ENCODE peak calls at places on chromosomes 6 and 20, in eight cellular contexts. One of them, this sample, is unnamed.

GRCh38 chr6:81171991-81172740 is 580.3 kb downstream of the TENT5A start:
- DNase-seq in upper lobe of left lung: no peak
- DNase-seq in cardiac fibroblast: peak
- DNase-seq in OCI-LY7: no peak
- DNase-seq in A673: no peak
- DNase-seq in fibroblast of villous mesenchyme: peak
- DNase-seq in neural progenitor cell: no peak
- DNase-seq in IMR-90: peak
- DNase-seq in this sample: no peak

GRCh38 chr6:110876170-110876773 is 1.7 kb downstream of the AMD1 start:
- DNase-seq in upper lobe of left lung: peak
- DNase-seq in cardiac fibroblast: peak
- DNase-seq in OCI-LY7: peak
- DNase-seq in A673: peak
- DNase-seq in fibroblast of villous mesenchyme: peak
- DNase-seq in neural progenitor cell: peak
- DNase-seq in IMR-90: peak
- DNase-seq in this sample: peak

GRCh38 chr6:36024154-36024760 is at the start of gene SLC26A8:
- DNase-seq in upper lobe of left lung: peak
- DNase-seq in cardiac fibroblast: no peak
- DNase-seq in OCI-LY7: no peak
- DNase-seq in A673: no peak
- DNase-seq in fibroblast of villous mesenchyme: no peak
- DNase-seq in neural progenitor cell: peak
- DNase-seq in IMR-90: no peak
- DNase-seq in this sample: no peak

GRCh38 chr6:7058250-7058923 is 49.4 kb upstream of the RREB1 start:
- DNase-seq in upper lobe of left lung: no peak
- DNase-seq in cardiac fibroblast: peak
- DNase-seq in OCI-LY7: no peak
- DNase-seq in A673: peak
- DNase-seq in fibroblast of villous mesenchyme: peak
- DNase-seq in neural progenitor cell: no peak
- DNase-seq in IMR-90: peak
- DNase-seq in this sample: peak

GRCh38 chr20:8757146-8757545 is 311.7 kb upstream of the PLCB4 start:
- DNase-seq in upper lobe of left lung: no peak
- DNase-seq in cardiac fibroblast: peak
- DNase-seq in OCI-LY7: no peak
- DNase-seq in A673: peak
- DNase-seq in fibroblast of villous mesenchyme: peak
- DNase-seq in neural progenitor cell: no peak
- DNase-seq in IMR-90: peak
- DNase-seq in this sample: no peak

GRCh38 chr20:47310729-47311128 is 45.8 kb downstream of the ZMYND8 start:
- DNase-seq in upper lobe of left lung: no peak
- DNase-seq in cardiac fibroblast: no peak
- DNase-seq in OCI-LY7: no peak
- DNase-seq in A673: no peak
- DNase-seq in fibroblast of villous mesenchyme: no peak
- DNase-seq in neural progenitor cell: no peak
- DNase-seq in IMR-90: no peak
- DNase-seq in this sample: no peak

GRCh38 chr20:4545526-4545925 is 176.2 kb upstream of the PRND start:
- DNase-seq in upper lobe of left lung: no peak
- DNase-seq in cardiac fibroblast: peak
- DNase-seq in OCI-LY7: no peak
- DNase-seq in A673: no peak
- DNase-seq in fibroblast of villous mesenchyme: no peak
- DNase-seq in neural progenitor cell: no peak
- DNase-seq in IMR-90: peak
- DNase-seq in this sample: no peak

GRCh38 chr6:149990672-149991402 is 27.1 kb downstream of the ULBP1 start:
- DNase-seq in upper lobe of left lung: peak
- DNase-seq in cardiac fibroblast: no peak
- DNase-seq in OCI-LY7: peak
- DNase-seq in A673: peak
- DNase-seq in fibroblast of villous mesenchyme: no peak
- DNase-seq in neural progenitor cell: peak
- DNase-seq in IMR-90: no peak
- DNase-seq in this sample: peak

GRCh38 chr6:52543729-52544324 is 33.0 kb downstream of the TRAM2 start:
- DNase-seq in upper lobe of left lung: no peak
- DNase-seq in cardiac fibroblast: peak
- DNase-seq in OCI-LY7: no peak
- DNase-seq in A673: peak
- DNase-seq in fibroblast of villous mesenchyme: peak
- DNase-seq in neural progenitor cell: no peak
- DNase-seq in IMR-90: peak
- DNase-seq in this sample: no peak

GRCh38 chr6:119390276-119390793 is 40.8 kb upstream of the MAN1A1 start:
- DNase-seq in upper lobe of left lung: no peak
- DNase-seq in cardiac fibroblast: peak
- DNase-seq in OCI-LY7: no peak
- DNase-seq in A673: no peak
- DNase-seq in fibroblast of villous mesenchyme: no peak
- DNase-seq in neural progenitor cell: no peak
- DNase-seq in IMR-90: no peak
- DNase-seq in this sample: no peak

GRCh38 chr6:75409286-75409685 is 84.3 kb downstream of the FILIP1 start:
- DNase-seq in upper lobe of left lung: no peak
- DNase-seq in cardiac fibroblast: no peak
- DNase-seq in OCI-LY7: no peak
- DNase-seq in A673: no peak
- DNase-seq in fibroblast of villous mesenchyme: peak
- DNase-seq in neural progenitor cell: no peak
- DNase-seq in IMR-90: peak
- DNase-seq in this sample: no peak

GRCh38 chr20:57414867-57415592 is 23.8 kb downstream of the RBM38 start:
- DNase-seq in upper lobe of left lung: no peak
- DNase-seq in cardiac fibroblast: peak
- DNase-seq in OCI-LY7: no peak
- DNase-seq in A673: no peak
- DNase-seq in fibroblast of villous mesenchyme: peak
- DNase-seq in neural progenitor cell: no peak
- DNase-seq in IMR-90: peak
- DNase-seq in this sample: peak

GRCh38 chr6:45156075-45156474 is 172.1 kb upstream of the RUNX2 start:
- DNase-seq in upper lobe of left lung: no peak
- DNase-seq in cardiac fibroblast: peak
- DNase-seq in OCI-LY7: no peak
- DNase-seq in A673: no peak
- DNase-seq in fibroblast of villous mesenchyme: no peak
- DNase-seq in neural progenitor cell: no peak
- DNase-seq in IMR-90: no peak
- DNase-seq in this sample: no peak

GRCh38 chr20:24098886-24099285 is 110.3 kb upstream of the GGTLC1 start:
- DNase-seq in upper lobe of left lung: no peak
- DNase-seq in cardiac fibroblast: peak
- DNase-seq in OCI-LY7: no peak
- DNase-seq in A673: no peak
- DNase-seq in fibroblast of villous mesenchyme: peak
- DNase-seq in neural progenitor cell: no peak
- DNase-seq in IMR-90: peak
- DNase-seq in this sample: no peak

GRCh38 chr20:49698477-49698876 is 15.2 kb downstream of the B4GALT5 start:
- DNase-seq in upper lobe of left lung: no peak
- DNase-seq in cardiac fibroblast: no peak
- DNase-seq in OCI-LY7: no peak
- DNase-seq in A673: no peak
- DNase-seq in fibroblast of villous mesenchyme: no peak
- DNase-seq in neural progenitor cell: no peak
- DNase-seq in IMR-90: no peak
- DNase-seq in this sample: no peak

GRCh38 chr20:49697071-49697470 is 16.6 kb downstream of the B4GALT5 start:
- DNase-seq in upper lobe of left lung: no peak
- DNase-seq in cardiac fibroblast: no peak
- DNase-seq in OCI-LY7: peak
- DNase-seq in A673: no peak
- DNase-seq in fibroblast of villous mesenchyme: no peak
- DNase-seq in neural progenitor cell: no peak
- DNase-seq in IMR-90: no peak
- DNase-seq in this sample: no peak

GRCh38 chr20:49694450-49695071 is 19.1 kb downstream of the B4GALT5 start:
- DNase-seq in upper lobe of left lung: no peak
- DNase-seq in cardiac fibroblast: no peak
- DNase-seq in OCI-LY7: no peak
- DNase-seq in A673: no peak
- DNase-seq in fibroblast of villous mesenchyme: no peak
- DNase-seq in neural progenitor cell: no peak
- DNase-seq in IMR-90: no peak
- DNase-seq in this sample: no peak

GRCh38 chr20:49695830-49696229 is 17.8 kb downstream of the B4GALT5 start:
- DNase-seq in upper lobe of left lung: no peak
- DNase-seq in cardiac fibroblast: no peak
- DNase-seq in OCI-LY7: no peak
- DNase-seq in A673: no peak
- DNase-seq in fibroblast of villous mesenchyme: no peak
- DNase-seq in neural progenitor cell: no peak
- DNase-seq in IMR-90: no peak
- DNase-seq in this sample: no peak

GRCh38 chr20:49696594-49696993 is 17.1 kb downstream of the B4GALT5 start:
- DNase-seq in upper lobe of left lung: no peak
- DNase-seq in cardiac fibroblast: no peak
- DNase-seq in OCI-LY7: no peak
- DNase-seq in A673: no peak
- DNase-seq in fibroblast of villous mesenchyme: no peak
- DNase-seq in neural progenitor cell: no peak
- DNase-seq in IMR-90: no peak
- DNase-seq in this sample: no peak
- H3K4me3 ChIP-seq in upper lobe of left lung: no peak
- H3K4me3 ChIP-seq in cardiac fibroblast: no peak
- H3K4me3 ChIP-seq in OCI-LY7: no peak
- H3K4me3 ChIP-seq in A673: no peak
- H3K4me3 ChIP-seq in fibroblast of villous mesenchyme: no peak
- H3K4me3 ChIP-seq in neural progenitor cell: no peak
- H3K4me3 ChIP-seq in IMR-90: no peak
- H3K4me3 ChIP-seq in this sample: no peak

GRCh38 chr6:154277578-154278128 is 79.0 kb downstream of the IPCEF1 start:
- DNase-seq in upper lobe of left lung: no peak
- DNase-seq in cardiac fibroblast: no peak
- DNase-seq in OCI-LY7: no peak
- DNase-seq in A673: no peak
- DNase-seq in fibroblast of villous mesenchyme: no peak
- DNase-seq in neural progenitor cell: no peak
- DNase-seq in IMR-90: no peak
- DNase-seq in this sample: no peak
- H3K4me3 ChIP-seq in upper lobe of left lung: peak
- H3K4me3 ChIP-seq in cardiac fibroblast: no peak
- H3K4me3 ChIP-seq in OCI-LY7: no peak
- H3K4me3 ChIP-seq in A673: peak
- H3K4me3 ChIP-seq in fibroblast of villous mesenchyme: peak
- H3K4me3 ChIP-seq in neural progenitor cell: no peak
- H3K4me3 ChIP-seq in IMR-90: no peak
- H3K4me3 ChIP-seq in this sample: peak

DNA sequence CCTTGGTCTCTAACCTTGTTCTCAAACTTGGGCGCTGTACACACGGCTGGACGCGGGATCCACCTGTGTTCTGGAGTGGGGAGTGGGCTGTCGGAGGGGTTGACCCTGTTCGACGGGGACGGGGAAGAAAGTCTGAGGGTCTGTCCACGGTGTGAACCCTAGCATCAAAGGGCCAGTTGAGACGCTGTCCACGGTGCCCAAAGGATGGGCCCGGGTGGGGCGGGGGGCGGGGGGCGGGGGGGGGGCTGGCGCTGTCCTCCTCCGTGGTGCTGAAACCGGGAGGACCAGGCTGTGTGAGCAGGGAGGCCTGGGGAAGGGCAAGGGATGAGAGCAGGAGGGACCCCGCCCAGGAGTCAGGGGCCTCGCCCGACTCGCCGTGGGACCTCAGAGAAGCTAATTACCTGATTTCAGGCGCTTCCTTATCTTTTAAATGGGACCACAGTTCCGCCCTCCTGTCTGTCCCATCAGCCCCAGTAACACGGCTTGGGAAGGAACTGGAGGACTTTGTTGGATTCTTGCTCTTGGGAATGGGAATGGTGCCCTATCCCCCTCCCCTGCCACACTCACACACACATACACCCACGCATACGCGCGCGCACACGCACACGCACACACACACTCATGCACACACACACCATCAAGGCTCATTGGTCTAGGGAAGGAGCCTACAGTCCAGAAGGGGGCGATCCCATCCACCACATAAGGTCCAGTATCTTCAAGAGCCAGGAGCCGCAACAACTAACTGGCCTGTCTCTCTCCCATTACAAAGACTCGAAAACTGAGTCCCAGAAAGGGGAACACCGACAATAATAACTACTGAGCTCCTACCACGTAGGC is 1.0 kb upstream of the VSTM2L start:
- DNase-seq in upper lobe of left lung: peak
- DNase-seq in cardiac fibroblast: peak
- DNase-seq in OCI-LY7: peak
- DNase-seq in A673: peak
- DNase-seq in fibroblast of villous mesenchyme: peak
- DNase-seq in neural progenitor cell: peak
- DNase-seq in IMR-90: peak
- DNase-seq in this sample: peak
- H3K4me3 ChIP-seq in upper lobe of left lung: peak
- H3K4me3 ChIP-seq in cardiac fibroblast: no peak
- H3K4me3 ChIP-seq in OCI-LY7: no peak
- H3K4me3 ChIP-seq in A673: peak
- H3K4me3 ChIP-seq in fibroblast of villous mesenchyme: no peak
- H3K4me3 ChIP-seq in neural progenitor cell: peak
- H3K4me3 ChIP-seq in IMR-90: no peak
- H3K4me3 ChIP-seq in this sample: no peak

GRCh38 chr20:40982415-40983145 is 46.0 kb upstream of the TOP1 start:
- DNase-seq in upper lobe of left lung: no peak
- DNase-seq in cardiac fibroblast: no peak
- DNase-seq in OCI-LY7: peak
- DNase-seq in A673: no peak
- DNase-seq in fibroblast of villous mesenchyme: no peak
- DNase-seq in neural progenitor cell: no peak
- DNase-seq in IMR-90: no peak
- DNase-seq in this sample: no peak
- H3K4me3 ChIP-seq in upper lobe of left lung: no peak
- H3K4me3 ChIP-seq in cardiac fibroblast: no peak
- H3K4me3 ChIP-seq in OCI-LY7: no peak
- H3K4me3 ChIP-seq in A673: no peak
- H3K4me3 ChIP-seq in fibroblast of villous mesenchyme: no peak
- H3K4me3 ChIP-seq in neural progenitor cell: no peak
- H3K4me3 ChIP-seq in IMR-90: no peak
- H3K4me3 ChIP-seq in this sample: no peak

GRCh38 chr6:105458552-105458951 is 55.7 kb upstream of the PREP start:
- DNase-seq in upper lobe of left lung: no peak
- DNase-seq in cardiac fibroblast: no peak
- DNase-seq in OCI-LY7: no peak
- DNase-seq in A673: no peak
- DNase-seq in fibroblast of villous mesenchyme: no peak
- DNase-seq in neural progenitor cell: no peak
- DNase-seq in IMR-90: no peak
- DNase-seq in this sample: no peak
- H3K4me3 ChIP-seq in upper lobe of left lung: no peak
- H3K4me3 ChIP-seq in cardiac fibroblast: no peak
- H3K4me3 ChIP-seq in OCI-LY7: no peak
- H3K4me3 ChIP-seq in A673: no peak
- H3K4me3 ChIP-seq in fibroblast of villous mesenchyme: no peak
- H3K4me3 ChIP-seq in neural progenitor cell: no peak
- H3K4me3 ChIP-seq in IMR-90: no peak
- H3K4me3 ChIP-seq in this sample: no peak

This sample was measured in SJCRH30.